ENCODE peak calls at places on chromosomes 7 and 10, in nine cellular contexts. O is T47D; B is stimulated activated CD4-positive, alpha-beta T cell treated with anti-CD3 and anti-CD28 coated beads, Interleukin-1b, Interleukin-23, amount 100 ng/mL, for 4 hours; R is K562; F is psoas muscle; E is right lobe of liver; L is A172; W is testis; M is tibial artery. H is an unnamed sample.

GRCh38 chr7:137656227-137656849 is 190.4 kb downstream of the DGKI start:
- DNase-seq in L (peak), B (peak), O (peak), F (peak), R (peak), E (peak), W (peak), M (peak), H (peak)

GRCh38 chr7:29866490-29866930 is 60.2 kb downstream of the WIPF3 start:
- DNase-seq in R (no peak), F (peak), O (no peak), W (peak), B (no peak), E (peak), M (peak), L (no peak), H (peak)

GRCh38 chr10:1195828-1196227 is 139.6 kb downstream of the WDR37 start:
- DNase-seq in B (no peak), E (no peak), L (no peak), R (no peak), O (no peak), W (no peak), M (peak), F (no peak), H (no peak)

GRCh38 chr10:52261362-52261761 is 52.7 kb upstream of the DKK1 start:
- DNase-seq in W (no peak), L (no peak), M (no peak), B (no peak), E (no peak), O (no peak), F (no peak), R (no peak), H (no peak)

GRCh38 chr10:133159950-133160812 is at the start of gene KNDC1:
- DNase-seq in L (no peak), O (peak), W (no peak), M (peak), R (peak), B (no peak), F (no peak), E (peak), H (peak)

GRCh38 chr7:141017555-141017954 is 2.8 kb upstream of the MRPS33 start:
- DNase-seq in R (no peak), O (no peak), E (no peak), F (no peak), L (no peak), M (no peak), W (no peak), B (no peak), H (no peak)

GRCh38 chr7:151394076-151395035 is 15.5 kb downstream of the WDR86 start:
- DNase-seq in B (no peak), F (peak), O (no peak), M (no peak), E (no peak), R (no peak), L (no peak), W (no peak), H (no peak)

GRCh38 chr7:126635545-126635944 is 617.2 kb downstream of the GRM8 start:
- DNase-seq in E (no peak), B (no peak), L (no peak), R (no peak), O (no peak), M (no peak), W (no peak), F (no peak), H (no peak)

GRCh38 chr7:83162402-83163256 is at the start of gene PCLO:
- DNase-seq in B (peak), W (peak), F (peak), E (peak), O (peak), R (no peak), L (peak), M (no peak), H (peak)

GRCh38 chr10:117419921-117420320 is 44.7 kb upstream of the PDZD8 start:
- DNase-seq in W (no peak), B (no peak), L (peak), M (no peak), F (no peak), R (no peak), E (no peak), O (no peak), H (no peak)

GRCh38 chr7:20395494-20395893 is 64.8 kb downstream of the ITGB8 start:
- DNase-seq in E (no peak), O (no peak), B (no peak), L (no peak), M (no peak), R (no peak), F (no peak), W (no peak), H (no peak)

GRCh38 chr10:23314835-23315239 is 29.8 kb downstream of the C10orf67 start:
- DNase-seq in B (no peak), E (no peak), R (peak), O (peak), M (no peak), W (peak), F (no peak), L (peak), H (no peak)